ENCODE peak calls at places on chromosomes 6 and 20, in ten cellular contexts. G is HCT116, H is K562, L is tibial nerve, R is spleen, N is IMR-90, Q is adrenal gland, K is body of pancreas, F is A549, Z is ovary. B is an unnamed sample.

GRCh38 chr6:16551466-16551865 is 209.8 kb downstream of the ATXN1 start:
- DNase-seq in L (no peak), F (no peak), Z (no peak), R (no peak), N (no peak), K (no peak), Q (no peak), H (no peak), G (no peak), B (no peak)

GRCh38 chr6:136983692-136984091 is 61.1 kb downstream of the IL20RA start:
- DNase-seq in R (no peak), Q (no peak), N (no peak), K (no peak), G (no peak), F (no peak), H (no peak), L (no peak), Z (no peak), B (no peak)

GRCh38 chr6:125913864-125914351 is 42.7 kb upstream of the HINT3 start:
- DNase-seq in L (no peak), G (peak; percentile 82), Z (no peak), K (no peak), N (peak; percentile 100), F (peak; percentile 93), R (no peak), Q (peak; percentile 52), H (no peak), B (peak; percentile 59)

GRCh38 chr6:35468980-35469710 is 944 bp downstream of the RPL10A start:
- DNase-seq in L (no peak), F (no peak), H (peak; percentile 74), Z (no peak), Q (no peak), K (no peak), R (peak; percentile 89), G (no peak), N (no peak), B (no peak)

GRCh38 chr20:3658019-3658707 is 5.0 kb downstream of the GFRA4 start:
- DNase-seq in F (no peak), L (no peak), Q (peak; percentile 1), K (no peak), N (no peak), G (no peak), Z (no peak), H (no peak), R (peak; percentile 34), B (no peak)

GRCh38 chr20:47809561-47809960 is 24.3 kb upstream of the SULF2 start:
- DNase-seq in G (no peak), Z (no peak), N (no peak), F (peak; percentile 13), L (no peak), H (no peak), Q (no peak), K (no peak), R (peak; percentile 38), B (no peak)

GRCh38 chr6:167951781-167952511 is 45.5 kb upstream of the KIF25 start:
- DNase-seq in R (no peak), K (no peak), L (no peak), Z (no peak), Q (no peak), G (no peak), F (no peak), N (no peak), H (no peak), B (no peak)

GRCh38 chr6:1665214-1665613 is 55.5 kb downstream of the FOXC1 start:
- DNase-seq in Q (no peak), R (no peak), K (no peak), G (no peak), Z (no peak), N (no peak), F (no peak), L (no peak), H (no peak), B (no peak)

GRCh38 chr6:9537381-9537780 is 877.5 kb downstream of the TFAP2A start:
- DNase-seq in Z (no peak), K (no peak), R (no peak), G (no peak), Q (no peak), L (no peak), N (peak; percentile 25), F (no peak), H (no peak), B (no peak)

GRCh38 chr6:107523794-107524193 is 33.9 kb downstream of the SOBP start:
- DNase-seq in L (no peak), F (no peak), Z (no peak), Q (no peak), N (no peak), K (no peak), G (no peak), H (no peak), R (no peak), B (no peak)
- H3K4me1 ChIP-seq in L (no peaks in the 10 kb centered on the region), F (no peaks in the 10 kb centered on the region), Z (peaks cover 2% of the 10 kb centered on the region), Q (no peaks in the 10 kb centered on the region), N (no peaks in the 10 kb centered on the region), K (no peaks in the 10 kb centered on the region), G (no peaks in the 10 kb centered on the region), H (no peaks in the 10 kb centered on the region), R (no peaks in the 10 kb centered on the region), B (no peaks in the 10 kb centered on the region)

DNA sequence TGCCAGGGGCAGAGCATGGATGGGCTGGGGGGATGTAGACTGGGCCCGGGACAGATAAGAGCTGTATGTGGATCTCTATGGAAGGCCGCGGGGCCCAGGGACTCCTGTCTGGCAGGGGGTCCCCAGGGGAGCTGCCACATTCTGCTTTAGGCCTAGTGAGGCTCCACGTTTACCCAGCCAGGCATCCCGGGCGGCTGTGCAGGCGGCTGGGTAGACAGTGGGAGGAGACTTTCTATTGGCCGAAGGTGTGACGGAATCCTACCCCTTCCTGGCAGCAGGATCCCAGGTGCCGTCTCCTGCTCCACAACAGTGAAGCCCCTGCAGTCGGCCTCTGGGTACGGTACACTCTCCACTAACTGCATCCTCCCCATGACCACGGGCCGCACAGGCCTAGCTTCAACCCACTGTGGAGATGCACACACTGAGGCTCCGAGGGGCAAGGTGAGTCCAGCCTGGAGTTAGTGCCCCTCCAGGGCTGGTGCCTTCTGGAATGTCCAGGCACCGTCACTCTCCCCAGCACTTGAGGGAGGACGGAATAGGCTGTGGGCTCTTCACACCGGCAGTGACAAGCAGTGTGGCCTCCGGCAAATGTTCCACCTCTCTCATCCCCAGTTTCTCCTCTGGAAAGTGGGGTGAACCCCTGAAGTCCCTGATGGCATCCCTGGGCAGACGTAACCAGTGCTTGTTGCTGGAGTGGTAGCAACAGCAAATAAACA is 36.8 kb upstream of the ZBP1 start:
- DNase-seq in Q (no peak), R (peak; percentile 61), K (no peak), F (no peak), H (no peak), Z (peak; percentile 20), L (no peak), N (no peak), G (no peak), B (peak; percentile 19)
- H3K27ac ChIP-seq in Q (no peak overlapping the region), R (no peak overlapping the region), K (no peak overlapping the region), F (peak overlapping the region; percentile 24), H (no peak overlapping the region), Z (no peak overlapping the region), L (no peak overlapping the region), N (no peak overlapping the region), G (no peak overlapping the region), B (peak overlapping the region; percentile 73)

GRCh38 chr6:43246301-43247114 is 3.2 kb downstream of the TTBK1 start:
- DNase-seq in K (peak; percentile 80), G (peak; percentile 10), H (peak; percentile 66), F (no peak), Q (peak; percentile 89), R (peak; percentile 82), Z (no peak), N (no peak), L (no peak), B (no peak)

GRCh38 chr6:43248107-43248506 is 4.8 kb downstream of the TTBK1 start:
- DNase-seq in G (no peak), Z (no peak), F (no peak), Q (no peak), N (no peak), K (no peak), H (no peak), L (no peak), R (peak; percentile 41), B (no peak)

GRCh38 chr6:43243649-43244321 is 504 bp downstream of the TTBK1 start:
- DNase-seq in H (no peak), G (no peak), N (no peak), K (no peak), Z (no peak), L (no peak), Q (no peak), R (no peak), F (no peak), B (no peak)

GRCh38 chr6:43248791-43249190 is 5.5 kb downstream of the TTBK1 start:
- DNase-seq in Q (no peak), H (no peak), R (no peak), K (no peak), Z (no peak), F (no peak), N (no peak), G (no peak), L (no peak), B (no peak)

DNA sequence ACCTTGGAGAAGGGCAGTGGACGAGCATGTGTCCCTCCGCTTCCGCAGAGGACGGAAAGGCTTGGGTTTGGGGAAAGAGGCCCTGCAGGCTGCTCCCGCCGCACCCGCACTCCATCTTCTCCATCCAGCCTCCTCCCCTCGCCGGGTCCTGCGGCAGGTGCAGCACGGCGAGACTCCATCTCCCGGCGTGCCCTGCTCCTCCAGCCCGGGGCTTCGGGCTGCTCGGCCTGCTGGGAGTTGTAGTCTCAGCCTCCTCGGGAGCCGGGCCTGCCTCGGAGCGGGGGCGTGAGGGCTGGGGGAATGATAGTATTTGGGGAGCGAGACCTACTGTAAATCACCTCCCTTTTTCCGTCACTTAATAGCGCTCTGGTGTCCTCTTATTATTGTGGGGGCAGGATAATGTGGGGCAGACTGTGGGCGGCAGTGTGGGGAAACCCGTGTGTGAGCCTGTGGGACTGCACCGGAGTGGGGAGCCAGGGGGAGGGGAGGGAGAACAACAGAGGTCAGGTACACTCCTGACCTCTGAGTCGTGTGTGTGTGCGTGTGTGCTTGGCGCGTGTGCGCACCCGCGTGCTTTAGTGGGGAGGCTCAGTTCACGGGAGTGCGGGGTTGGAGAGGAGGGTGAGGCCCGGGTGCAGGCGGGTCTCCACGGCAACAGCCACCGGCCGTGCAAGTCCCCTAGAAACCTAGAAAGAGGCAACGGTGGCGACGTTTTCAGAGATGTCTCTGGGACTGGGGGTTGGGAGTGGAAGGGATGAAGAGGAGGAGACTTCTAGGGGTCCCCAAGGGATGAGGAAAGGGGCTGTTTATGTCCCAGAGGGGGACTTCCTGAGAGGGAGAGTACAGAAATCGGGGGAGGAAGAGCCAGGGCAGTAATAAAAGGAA is 4.1 kb downstream of the TTBK1 start:
- DNase-seq in N (peak; percentile 13), Z (peak; percentile 73), Q (peak; percentile 82), H (peak; percentile 94), K (peak; percentile 81), R (peak; percentile 97), L (peak; percentile 26), F (peak; percentile 53), G (peak; percentile 24), B (peak; percentile 48)
- TF ChIP-seq POLR2A in N (no peak), Z (no peak), Q (no peak), H (no peak), K (peak; percentile 43), R (no peak), L (no peak), F (no peak), G (no peak), B (no peak)

DNA sequence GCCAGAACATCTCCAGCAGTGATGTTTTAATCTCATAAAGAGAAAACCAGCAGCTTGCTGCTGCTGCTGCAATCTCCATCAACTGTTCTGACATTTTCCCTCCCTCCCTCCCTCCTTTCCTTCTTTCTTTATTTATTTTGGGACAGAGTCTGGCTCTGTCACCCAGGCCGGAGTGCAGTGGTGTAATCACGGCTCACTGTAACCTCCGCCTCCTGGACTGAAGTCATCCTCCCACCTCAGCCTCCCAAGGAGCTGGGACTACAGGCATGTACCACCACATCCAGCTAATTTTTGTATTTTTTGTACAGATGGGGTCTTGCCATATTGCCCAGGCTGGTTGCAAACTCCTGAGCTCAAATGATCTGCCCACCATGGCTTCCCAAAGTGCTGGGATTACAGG is 5.7 kb downstream of the ELOVL5 start:
- DNase-seq in K (no peak), H (no peak), R (no peak), L (no peak), Q (no peak), N (no peak), F (no peak), G (no peak), Z (no peak), B (no peak)
- H3K4me1 ChIP-seq in K (peaks cover 3% of the 10 kb centered on the region), H (no peaks in the 10 kb centered on the region), R (peaks cover 98% of the 10 kb centered on the region), L (peaks cover 10% of the 10 kb centered on the region), Q (peaks cover 64% of the 10 kb centered on the region), N (peaks cover 1% of the 10 kb centered on the region), F (peaks cover 8% of the 10 kb centered on the region), G (peaks cover 7% of the 10 kb centered on the region), Z (no peaks in the 10 kb centered on the region), B (peaks cover 11% of the 10 kb centered on the region)